ENCODE peak calls at places on chromosomes 12 and 14, in eight cellular contexts. F is effector memory CD4-positive, alpha-beta T cell; Z is NCI-H1694; E is caudate nucleus; I is HAP-1; D is fibroblast of the aortic adventitia; Y is posterior cingulate gyrus; H is Ammon's horn. A is an unnamed sample.

GRCh38 chr14:105240811-105241576 is 7.3 kb upstream of the BTBD6 start:
- DNase-seq in F (no peak), Z (no peak), E (no peak), I (no peak), D (no peak), Y (peak), H (no peak), A (no peak)

GRCh38 chr12:101490286-101490920 is 15.3 kb downstream of the SPIC start:
- DNase-seq in F (no peak), Z (peak), E (peak), I (peak), D (no peak), Y (no peak), H (peak), A (no peak)

GRCh38 chr12:32671930-32672785 is 6.9 kb upstream of the DNM1L start:
- DNase-seq in F (no peak), Z (peak), E (peak), I (peak), D (peak), Y (no peak), H (peak), A (no peak)

GRCh38 chr12:124661382-124661781 is 94.0 kb upstream of the NCOR2 start:
- DNase-seq in F (no peak), Z (peak), E (peak), I (no peak), D (no peak), Y (peak), H (peak), A (no peak)

GRCh38 chr12:820336-820735 is 68.0 kb downstream of the WNK1 start:
- DNase-seq in F (no peak), Z (no peak), E (no peak), I (no peak), D (no peak), Y (no peak), H (no peak), A (no peak)

GRCh38 chr12:105107176-105107496 is 395 bp upstream of the WASHC4 start:
- DNase-seq in F (no peak), Z (no peak), E (no peak), I (no peak), D (peak), Y (no peak), H (peak), A (no peak)

GRCh38 chr14:73239463-73240241 is 2.3 kb downstream of the PAPLN start:
- DNase-seq in F (no peak), Z (no peak), E (peak), I (no peak), D (peak), Y (peak), H (peak), A (peak)

GRCh38 chr14:73753887-73754880 is 40.0 kb upstream of the PNMA1 start:
- DNase-seq in F (no peak), Z (no peak), E (peak), I (no peak), D (no peak), Y (no peak), H (peak), A (no peak)

GRCh38 chr12:67692966-67693365 is 44.4 kb downstream of the DYRK2 start:
- DNase-seq in F (no peak), Z (no peak), E (no peak), I (no peak), D (no peak), Y (no peak), H (no peak), A (no peak)

GRCh38 chr14:102493585-102493984 is 16.0 kb downstream of the ANKRD9 start:
- DNase-seq in F (no peak), Z (no peak), E (no peak), I (no peak), D (no peak), Y (peak), H (no peak), A (no peak)

GRCh38 chr12:4281173-4281654 is 7.7 kb downstream of the CCND2 start:
- DNase-seq in F (no peak), Z (no peak), E (no peak), I (no peak), D (no peak), Y (no peak), H (no peak), A (no peak)

GRCh38 chr12:109580684-109581333 is 7.2 kb downstream of the MVK start:
- DNase-seq in F (no peak), Z (no peak), E (no peak), I (no peak), D (no peak), Y (no peak), H (no peak), A (no peak)

GRCh38 chr14:64064447-64064846 is 211.6 kb downstream of the SYNE2 start:
- DNase-seq in F (no peak), Z (no peak), E (no peak), I (no peak), D (no peak), Y (no peak), H (no peak), A (no peak)

GRCh38 chr12:124833693-124834122 is 30.0 kb downstream of the SCARB1 start:
- DNase-seq in F (no peak), Z (no peak), E (no peak), I (peak), D (no peak), Y (peak), H (peak), A (peak)

GRCh38 chr14:96069421-96069820 is 30.3 kb downstream of the C14orf132 start:
- DNase-seq in F (no peak), Z (no peak), E (no peak), I (no peak), D (no peak), Y (no peak), H (no peak), A (no peak)

GRCh38 chr12:113103756-113104450 is 31.7 kb downstream of the RASAL1 start:
- DNase-seq in F (peak), Z (no peak), E (peak), I (no peak), D (no peak), Y (peak), H (no peak), A (no peak)

GRCh38 chr12:102833687-102834435 is 83.2 kb downstream of the PAH start:
- DNase-seq in F (no peak), Z (no peak), E (no peak), I (peak), D (no peak), Y (no peak), H (no peak), A (no peak)

A was measured in left cardiac atrium.